ENCODE peak calls at places on chromosomes 6 and 20, in ten cellular contexts. A is right cardiac atrium, D is tibial artery, O is psoas muscle, B is cardiac fibroblast, P is upper lobe of right lung, W is GM23338, G is epithelial cell of esophagus, E is uterus, L is fibroblast of pulmonary artery. C is an unnamed sample.

GRCh38 chr6:108895591-108895990 is 47.4 kb downstream of the ARMC2 start:
- DNase-seq in A (no peak), D (no peak), O (no peak), B (peak), P (no peak), W (no peak), G (no peak), E (no peak), L (peak), C (no peak)

GRCh38 chr20:62643521-62644043 is 1.3 kb downstream of the SLCO4A1 start:
- DNase-seq in A (no peak), D (no peak), O (no peak), B (no peak), P (no peak), W (no peak), G (no peak), E (no peak), L (no peak), C (no peak)

GRCh38 chr6:51260003-51260402 is 441.3 kb downstream of the TFAP2B start:
- DNase-seq in A (no peak), D (no peak), O (no peak), B (no peak), P (no peak), W (peak), G (no peak), E (no peak), L (no peak), C (no peak)

GRCh38 chr20:32443386-32443974 is 85.3 kb downstream of the ASXL1 start:
- DNase-seq in A (no peak), D (no peak), O (no peak), B (no peak), P (no peak), W (no peak), G (no peak), E (no peak), L (no peak), C (no peak)

GRCh38 chr6:123489589-123489988 is 147.2 kb downstream of the TRDN start:
- DNase-seq in A (no peak), D (no peak), O (no peak), B (no peak), P (no peak), W (no peak), G (peak), E (no peak), L (peak), C (no peak)

GRCh38 chr6:102458990-102459389 is 1065.5 kb downstream of the GRIK2 start:
- DNase-seq in A (no peak), D (no peak), O (no peak), B (no peak), P (no peak), W (no peak), G (no peak), E (no peak), L (no peak), C (no peak)

GRCh38 chr6:69722683-69723082 is 74.1 kb downstream of the LMBRD1 start:
- DNase-seq in A (no peak), D (no peak), O (no peak), B (no peak), P (no peak), W (no peak), G (no peak), E (no peak), L (no peak), C (no peak)

GRCh38 chr6:23522751-23523527 is 603.1 kb upstream of the NRSN1 start:
- DNase-seq in A (no peak), D (no peak), O (no peak), B (no peak), P (no peak), W (peak), G (peak), E (no peak), L (no peak), C (no peak)

GRCh38 chr6:140105857-140106256 is 731.4 kb upstream of the CITED2 start:
- DNase-seq in A (no peak), D (no peak), O (no peak), B (peak), P (no peak), W (peak), G (peak), E (no peak), L (peak), C (no peak)

GRCh38 chr6:127117979-127118504 is 429 bp upstream of the RSPO3 start:
- DNase-seq in A (peak), D (peak), O (peak), B (no peak), P (peak), W (no peak), G (no peak), E (peak), L (no peak), C (no peak)

GRCh38 chr6:108707328-108707976 is 140.8 kb upstream of the ARMC2 start:
- DNase-seq in A (no peak), D (no peak), O (no peak), B (peak), P (no peak), W (no peak), G (no peak), E (no peak), L (no peak), C (no peak)

GRCh38 chr20:20549699-20550098 is 162.7 kb downstream of the RALGAPA2 start:
- DNase-seq in A (no peak), D (no peak), O (no peak), B (peak), P (no peak), W (no peak), G (peak), E (no peak), L (peak), C (no peak)

GRCh38 chr6:150118642-150119041 is 24.2 kb upstream of the PPP1R14C start:
- DNase-seq in A (no peak), D (no peak), O (no peak), B (no peak), P (no peak), W (no peak), G (peak), E (no peak), L (no peak), C (no peak)

GRCh38 chr6:139108378-139108777 is 26.5 kb upstream of the HECA start:
- DNase-seq in A (no peak), D (no peak), O (no peak), B (no peak), P (no peak), W (no peak), G (no peak), E (no peak), L (no peak), C (no peak)

GRCh38 chr6:43904311-43905123 is 134.5 kb downstream of the VEGFA start:
- DNase-seq in A (no peak), D (no peak), O (peak), B (no peak), P (no peak), W (no peak), G (peak), E (no peak), L (peak), C (no peak)

GRCh38 chr6:45668705-45669104 is 291.0 kb upstream of the SUPT3H start:
- DNase-seq in A (no peak), D (no peak), O (no peak), B (no peak), P (no peak), W (no peak), G (no peak), E (no peak), L (no peak), C (no peak)

GRCh38 chr6:24931752-24932691 is 3.7 kb downstream of the RIPOR2 start:
- DNase-seq in A (no peak), D (no peak), O (no peak), B (peak), P (no peak), W (no peak), G (peak), E (no peak), L (peak), C (no peak)

GRCh38 chr6:83071707-83072106 is 4.2 kb downstream of the DOP1A start:
- DNase-seq in A (no peak), D (no peak), O (no peak), B (no peak), P (no peak), W (no peak), G (peak), E (no peak), L (no peak), C (no peak)

GRCh38 chr6:83068628-83069027 is 1.2 kb downstream of the DOP1A start:
- DNase-seq in A (no peak), D (no peak), O (no peak), B (no peak), P (no peak), W (no peak), G (no peak), E (no peak), L (no peak), C (no peak)

GRCh38 chr6:83073620-83074019 is 6.1 kb downstream of the DOP1A start:
- DNase-seq in A (no peak), D (no peak), O (no peak), B (no peak), P (no peak), W (no peak), G (peak), E (no peak), L (no peak), C (no peak)

GRCh38 chr6:83069633-83070032 is 2.2 kb downstream of the DOP1A start:
- DNase-seq in A (no peak), D (no peak), O (no peak), B (no peak), P (no peak), W (no peak), G (peak), E (no peak), L (no peak), C (no peak)

DNA sequence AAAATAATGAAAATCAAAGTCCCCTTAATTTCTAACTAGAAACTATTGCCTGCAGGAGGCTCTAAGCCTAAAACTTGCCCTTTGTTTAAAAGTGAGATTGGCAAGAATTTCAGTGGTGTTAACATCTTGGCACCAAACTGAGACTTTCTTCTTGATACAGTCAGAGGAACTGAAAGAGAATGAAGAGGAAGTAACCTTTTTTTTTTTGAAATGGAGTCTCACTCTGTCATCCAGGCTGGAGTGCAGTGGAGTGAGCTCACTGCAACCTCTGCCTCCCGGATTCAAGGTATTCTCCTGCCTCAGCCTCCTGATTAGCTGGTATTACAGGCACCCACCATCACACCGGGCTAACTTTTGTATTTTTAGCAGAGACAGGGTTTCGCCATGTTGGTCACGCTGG is 3.6 kb downstream of the DOP1A start:
- DNase-seq in A (no peak), D (no peak), O (no peak), B (peak), P (no peak), W (peak), G (peak), E (no peak), L (peak), C (no peak)
- H3K4me3 ChIP-seq in A (no peak), D (no peak), O (no peak), B (no peak), P (no peak), W (no peak), G (peak), E (no peak), L (no peak), C (peak)

GRCh38 chr6:53035549-53036213 is 29.5 kb upstream of the FBXO9 start:
- DNase-seq in A (no peak), D (no peak), O (no peak), B (peak), P (no peak), W (no peak), G (no peak), E (no peak), L (peak), C (no peak)

GRCh38 chr6:53031281-53031680 is 33.9 kb upstream of the FBXO9 start:
- DNase-seq in A (no peak), D (no peak), O (no peak), B (no peak), P (no peak), W (no peak), G (no peak), E (no peak), L (no peak), C (no peak)

GRCh38 chr6:53033764-53034163 is 31.4 kb upstream of the FBXO9 start:
- DNase-seq in A (no peak), D (no peak), O (no peak), B (peak), P (no peak), W (no peak), G (peak), E (no peak), L (peak), C (no peak)

GRCh38 chr6:53029761-53030160 is 34.7 kb upstream of the GSTA4 start:
- DNase-seq in A (no peak), D (no peak), O (no peak), B (no peak), P (no peak), W (no peak), G (no peak), E (no peak), L (no peak), C (no peak)

DNA sequence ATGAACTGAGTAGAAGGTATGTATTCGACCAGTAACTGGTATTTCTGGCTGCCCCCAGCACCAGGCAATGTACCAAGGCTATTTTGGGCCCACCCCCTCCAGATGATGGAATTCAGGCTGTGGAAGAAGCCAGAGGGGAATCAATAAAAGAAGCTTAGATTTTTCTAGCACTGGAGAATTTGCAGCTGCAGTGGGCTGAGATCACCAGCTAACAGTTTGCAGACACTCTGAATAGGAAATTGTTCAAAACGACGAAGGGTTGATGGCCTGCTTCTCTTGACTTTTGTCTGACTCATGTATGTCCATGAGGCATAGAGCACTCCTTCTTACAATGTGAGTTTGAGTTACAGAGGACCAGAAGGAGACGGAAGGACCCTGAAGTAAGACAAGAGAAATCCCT is 32.4 kb upstream of the FBXO9 start:
- DNase-seq in A (no peak), D (no peak), O (no peak), B (no peak), P (no peak), W (no peak), G (peak), E (no peak), L (peak), C (no peak)
- H3K4me3 ChIP-seq in A (no peak), D (no peak), O (no peak), B (no peak), P (no peak), W (no peak), G (no peak), E (no peak), L (no peak), C (no peak)

GRCh38 chr6:30169658-30170614 is 6.6 kb downstream of the TRIM15 start:
- DNase-seq in A (no peak), D (no peak), O (no peak), B (peak), P (no peak), W (peak), G (peak), E (no peak), L (peak), C (no peak)
- H3K4me3 ChIP-seq in A (no peak), D (no peak), O (no peak), B (no peak), P (no peak), W (no peak), G (no peak), E (no peak), L (no peak), C (no peak)

GRCh38 chr6:14816106-14816864 is 429.6 kb upstream of the JARID2 start:
- DNase-seq in A (no peak), D (no peak), O (no peak), B (peak), P (no peak), W (no peak), G (no peak), E (no peak), L (peak), C (no peak)
- H3K4me3 ChIP-seq in A (no peak), D (no peak), O (no peak), B (no peak), P (no peak), W (no peak), G (no peak), E (no peak), L (no peak), C (no peak)

DNA sequence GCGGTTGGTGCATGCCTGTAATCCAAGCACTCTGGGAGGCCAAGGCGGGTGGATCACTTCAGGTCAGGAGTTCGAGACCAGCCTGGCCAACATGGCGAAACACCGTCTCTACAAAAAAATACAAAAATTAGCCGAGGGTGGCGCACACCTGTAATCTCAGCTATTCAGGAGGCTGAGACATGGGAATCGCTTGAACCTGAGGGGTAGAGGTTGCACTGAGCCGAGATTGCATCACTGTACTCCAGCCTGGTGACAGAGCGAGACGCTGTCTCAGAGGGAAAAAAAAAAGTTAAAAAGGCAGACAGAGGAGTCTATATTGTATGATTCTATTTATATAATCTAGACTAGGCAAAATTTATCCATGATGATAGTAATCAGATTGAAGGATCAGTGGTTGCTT is 27.3 kb upstream of the PLCG1 start:
- DNase-seq in A (no peak), D (no peak), O (no peak), B (no peak), P (no peak), W (no peak), G (no peak), E (no peak), L (no peak), C (no peak)
- H3K4me3 ChIP-seq in A (no peak), D (no peak), O (no peak), B (no peak), P (no peak), W (no peak), G (no peak), E (no peak), L (no peak), C (no peak)

GRCh38 chr6:30613251-30614043 is 3.6 kb downstream of the PPP1R10 start:
- DNase-seq in A (no peak), D (peak), O (no peak), B (no peak), P (no peak), W (no peak), G (peak), E (no peak), L (no peak), C (no peak)
- H3K4me3 ChIP-seq in A (no peak), D (peak), O (peak), B (no peak), P (peak), W (peak), G (no peak), E (peak), L (peak), C (peak)

DNA sequence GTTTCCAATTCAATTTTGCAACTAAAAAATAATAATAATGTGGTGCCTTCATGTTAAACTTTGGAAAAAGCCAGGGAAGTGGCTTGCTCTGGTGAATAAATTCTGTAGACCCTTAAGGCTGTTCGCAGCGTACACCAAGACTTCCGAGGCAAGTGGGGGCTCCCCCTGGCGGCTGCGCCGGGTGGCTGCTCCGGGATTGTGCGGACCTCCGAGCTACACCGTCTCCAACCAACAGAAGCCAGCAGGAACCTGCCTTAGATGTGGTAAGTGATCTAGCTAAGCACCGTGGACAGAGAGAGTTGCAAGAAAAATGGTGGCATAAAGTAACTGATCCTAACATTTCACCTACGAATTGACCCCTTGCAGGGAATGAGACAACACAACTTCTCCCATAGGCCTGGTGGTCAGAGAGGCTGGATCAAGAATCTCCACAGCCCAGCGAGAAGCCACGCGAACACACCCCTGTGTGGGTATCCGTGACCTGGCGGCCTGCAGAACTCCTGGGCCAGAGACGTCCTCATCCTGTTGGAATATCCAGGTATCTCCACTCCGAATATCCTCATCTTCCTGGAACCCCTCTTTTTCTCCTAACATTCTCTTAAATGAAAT is 69.6 kb downstream of the TBXT start:
- DNase-seq in A (peak), D (peak), O (peak), B (peak), P (peak), W (peak), G (peak), E (peak), L (peak), C (peak)
- H3K4me3 ChIP-seq in A (peak), D (no peak), O (peak), B (peak), P (peak), W (peak), G (no peak), E (peak), L (peak), C (peak)

DNA sequence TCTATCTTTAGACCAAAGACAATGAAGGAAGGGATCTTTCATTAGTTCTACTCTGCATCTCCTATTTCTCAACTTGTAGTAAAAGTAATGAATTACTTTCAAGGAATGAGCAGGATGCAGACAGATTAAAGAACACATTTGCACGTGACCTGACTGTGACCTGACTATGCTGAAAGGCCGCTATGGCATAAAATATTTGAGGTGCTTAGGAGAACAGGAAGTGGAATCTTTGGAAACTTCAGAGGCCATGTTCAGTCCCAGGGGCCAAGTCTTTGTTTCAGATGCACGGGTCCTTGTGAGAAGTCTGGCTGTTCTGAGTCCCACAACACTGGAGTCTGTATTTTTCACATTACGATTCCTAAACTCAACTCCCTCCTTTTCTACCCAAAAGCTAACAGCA is 41.0 kb downstream of the NINL start:
- DNase-seq in A (no peak), D (no peak), O (no peak), B (peak), P (no peak), W (no peak), G (no peak), E (no peak), L (peak), C (no peak)
- H3K4me3 ChIP-seq in A (no peak), D (no peak), O (no peak), B (no peak), P (no peak), W (no peak), G (no peak), E (no peak), L (no peak), C (no peak)